ENCODE peak calls at places on chromosomes 3 and 15, in nine cellular contexts. G is pancreas, Z is PC-3, S is right atrium auricular region, J is upper lobe of left lung, Q is ovary, O is lung, F is H1, B is heart right ventricle. E is an unnamed sample.
A peak's percentile ranks its signal among the peaks of the same experiment; 100 is the strongest.

GRCh38 chr3:122094693-122095092 is 39.5 kb downstream of the CD86 start:
- DNase-seq in G (no peak), Z (no peak), S (no peak), J (no peak), Q (no peak), O (no peak), F (no peak), B (no peak), E (no peak)

GRCh38 chr3:41418961-41419691 is 219.8 kb downstream of the CTNNB1 start:
- DNase-seq in G (no peak), Z (peak; percentile 67), S (no peak), J (no peak), Q (no peak), O (no peak), F (no peak), B (no peak), E (no peak)

GRCh38 chr3:185733980-185734724 is 90.7 kb downstream of the IGF2BP2 start:
- DNase-seq in G (no peak), Z (peak; percentile 91), S (no peak), J (peak; percentile 62), Q (peak; percentile 14), O (peak; percentile 49), F (no peak), B (peak; percentile 36), E (peak; percentile 78)

GRCh38 chr3:188899887-188900286 is 271.9 kb upstream of the TPRG1 start:
- DNase-seq in G (no peak), Z (no peak), S (no peak), J (peak; percentile 45), Q (no peak), O (no peak), F (no peak), B (no peak), E (no peak)

GRCh38 chr3:123421353-123422174 is 27.3 kb downstream of the ADCY5 start:
- DNase-seq in G (peak; percentile 59), Z (peak; percentile 12), S (no peak), J (no peak), Q (peak; percentile 57), O (no peak), F (no peak), B (no peak), E (no peak)

GRCh38 chr3:47016934-47017435 is 37.5 kb downstream of the NBEAL2 start:
- DNase-seq in G (no peak), Z (peak; percentile 41), S (no peak), J (peak; percentile 48), Q (no peak), O (no peak), F (no peak), B (no peak), E (no peak)

GRCh38 chr15:40776537-40777141 is 6.9 kb downstream of the C15orf62 start:
- DNase-seq in G (peak; percentile 46), Z (peak; percentile 93), S (no peak), J (peak; percentile 90), Q (no peak), O (peak; percentile 67), F (no peak), B (no peak), E (no peak)

GRCh38 chr15:93028111-93028631 is 60.8 kb downstream of the RGMA start:
- DNase-seq in G (no peak), Z (no peak), S (peak; percentile 59), J (peak; percentile 32), Q (no peak), O (no peak), F (no peak), B (no peak), E (no peak)

GRCh38 chr3:50687916-50688315 is 13.2 kb downstream of the DOCK3 start:
- DNase-seq in G (no peak), Z (no peak), S (no peak), J (no peak), Q (no peak), O (no peak), F (no peak), B (no peak), E (no peak)

DNA sequence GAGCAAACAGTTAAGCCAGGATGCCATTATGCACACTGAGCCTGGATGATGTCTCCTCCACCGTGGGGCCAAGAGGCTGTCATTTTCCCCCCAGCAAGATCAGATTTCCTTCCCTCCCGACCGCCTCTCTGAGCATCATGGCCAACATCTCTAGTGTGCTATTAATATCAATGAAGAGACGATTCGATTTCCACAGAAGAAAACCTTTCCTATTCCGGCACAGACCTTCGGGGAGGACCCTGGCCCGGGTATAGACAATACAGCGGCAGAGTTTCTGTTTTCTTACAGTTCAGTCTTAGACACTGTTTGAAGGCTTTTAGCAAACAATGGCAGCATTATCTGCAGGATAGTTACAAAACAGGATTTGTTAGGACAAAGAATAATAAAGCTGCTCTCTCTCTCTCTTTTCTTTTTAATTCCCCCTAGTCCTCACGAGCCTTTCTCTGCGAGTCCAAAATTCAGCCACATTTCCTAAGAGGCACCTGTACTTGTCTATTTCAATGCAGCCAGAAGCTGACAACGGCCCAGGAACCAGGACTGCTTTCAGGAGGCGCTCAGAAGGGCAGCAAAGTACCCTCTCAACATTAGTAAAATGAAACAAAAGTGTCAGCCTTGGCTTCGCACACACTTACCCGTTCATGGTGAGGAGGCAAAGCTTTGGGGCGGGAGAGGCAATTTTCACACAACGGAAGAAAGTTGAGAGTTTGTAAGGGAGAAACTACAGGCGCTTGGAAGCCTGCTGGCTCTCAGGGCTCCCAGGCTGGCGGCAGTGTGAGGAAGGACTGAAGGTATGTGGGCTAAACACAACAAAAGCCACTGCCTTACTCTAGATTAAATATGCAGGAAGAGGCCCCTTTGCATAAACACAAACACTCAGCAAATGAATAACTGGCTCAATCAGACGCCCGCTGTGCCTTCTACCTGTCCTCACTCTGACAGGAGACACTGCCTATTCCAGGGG is 278.0 kb downstream of the FOXP1 start:
- DNase-seq in G (no peak), Z (peak; percentile 38), S (no peak), J (peak; percentile 23), Q (no peak), O (peak; percentile 31), F (peak; percentile 62), B (peak; percentile 42), E (peak; percentile 41)
- H3K4me1 ChIP-seq in G (peaks cover 22% of the 10 kb centered on the region), Z (peaks cover 24% of the 10 kb centered on the region), S (peaks cover 29% of the 10 kb centered on the region), J (peaks cover 30% of the 10 kb centered on the region), Q (peaks cover 4% of the 10 kb centered on the region), O (no peaks in the 10 kb centered on the region), F (peaks cover 2% of the 10 kb centered on the region), B (peaks cover 38% of the 10 kb centered on the region), E (peaks cover 26% of the 10 kb centered on the region)

GRCh38 chr3:133574260-133574881 is 885 bp downstream of the CDV3 start:
- DNase-seq in G (peak; percentile 81), Z (peak; percentile 26), S (peak; percentile 72), J (peak; percentile 80), Q (peak; percentile 76), O (peak; percentile 73), F (peak; percentile 72), B (peak; percentile 70), E (peak; percentile 52)

GRCh38 chr3:133578548-133579191 is 5.2 kb downstream of the CDV3 start:
- DNase-seq in G (no peak), Z (peak; percentile 63), S (peak; percentile 32), J (no peak), Q (no peak), O (no peak), F (no peak), B (no peak), E (peak; percentile 73)

GRCh38 chr3:133573629-133574194 is at the start of gene CDV3:
- DNase-seq in G (no peak), Z (no peak), S (peak; percentile 57), J (no peak), Q (no peak), O (peak; percentile 52), F (no peak), B (peak; percentile 39), E (no peak)

GRCh38 chr3:133575121-133575520 is 1.6 kb downstream of the CDV3 start:
- DNase-seq in G (no peak), Z (no peak), S (no peak), J (no peak), Q (no peak), O (no peak), F (no peak), B (no peak), E (no peak)

GRCh38 chr3:133576169-133576568 is 2.7 kb downstream of the CDV3 start:
- DNase-seq in G (no peak), Z (no peak), S (peak; percentile 32), J (no peak), Q (no peak), O (no peak), F (no peak), B (no peak), E (no peak)
- H3K4me3 ChIP-seq in G (no peak overlapping the region), Z (peak overlapping the region; percentile 93), S (no peak overlapping the region), J (no peak overlapping the region), Q (peak overlapping the region; percentile 2), O (peak overlapping the region; percentile 3), F (no peak overlapping the region), B (peak overlapping the region; percentile 89), E (peak overlapping the region; percentile 11)

GRCh38 chr3:31977736-31978135 is 3.3 kb downstream of the OSBPL10 start:
- DNase-seq in G (no peak), Z (no peak), S (no peak), J (no peak), Q (no peak), O (no peak), F (no peak), B (no peak), E (no peak)

GRCh38 chr3:31981206-31982181 is at the start of the genes OSBPL10 and ZNF860:
- DNase-seq in G (peak; percentile 85), Z (peak; percentile 96), S (peak; percentile 87), J (peak; percentile 93), Q (peak; percentile 94), O (peak; percentile 89), F (peak; percentile 87), B (peak; percentile 95), E (peak; percentile 84)

GRCh38 chr3:31978553-31978952 is 2.5 kb downstream of the OSBPL10 start:
- DNase-seq in G (no peak), Z (peak; percentile 97), S (no peak), J (no peak), Q (no peak), O (no peak), F (no peak), B (no peak), E (no peak)

GRCh38 chr3:31979006-31979697 is 1.9 kb downstream of the OSBPL10 start:
- DNase-seq in G (no peak), Z (no peak), S (no peak), J (no peak), Q (no peak), O (no peak), F (no peak), B (no peak), E (no peak)

GRCh38 chr3:31980530-31981205 is 394 bp downstream of the OSBPL10 start:
- DNase-seq in G (peak; percentile 75), Z (peak; percentile 71), S (no peak), J (peak; percentile 79), Q (peak; percentile 44), O (peak; percentile 79), F (peak; percentile 76), B (peak; percentile 27), E (peak; percentile 86)
- TF ChIP-seq CTCF in G (no peak), Z (peak; percentile 19), S (no peak), J (no peak), Q (no peak), O (no peak), F (no peak), B (no peak), E (peak; percentile 21)

GRCh38 chr3:154753101-154753500 is 323.1 kb upstream of the GPR149 start:
- DNase-seq in G (no peak), Z (no peak), S (no peak), J (no peak), Q (no peak), O (no peak), F (no peak), B (no peak), E (no peak)

GRCh38 chr3:154759966-154760365 is 320.2 kb upstream of the MME start:
- DNase-seq in G (no peak), Z (no peak), S (no peak), J (no peak), Q (no peak), O (no peak), F (no peak), B (no peak), E (no peak)

GRCh38 chr3:154758109-154758868 is 321.8 kb upstream of the MME start:
- DNase-seq in G (no peak), Z (peak; percentile 65), S (no peak), J (no peak), Q (no peak), O (no peak), F (no peak), B (no peak), E (no peak)
- H3K4me1 ChIP-seq in G (no peaks in the 10 kb centered on the region), Z (no peaks in the 10 kb centered on the region), S (no peaks in the 10 kb centered on the region), J (no peaks in the 10 kb centered on the region), Q (no peaks in the 10 kb centered on the region), O (no peaks in the 10 kb centered on the region), F (no peaks in the 10 kb centered on the region), B (no peaks in the 10 kb centered on the region), E (no peaks in the 10 kb centered on the region)

E was measured in Caco-2.